ENCODE peak calls at places on chromosomes 1 and 21, in seven cellular contexts. One of them, this sample, is unnamed.

GRCh38 chr1:203342192-203342940 is 8.6 kb downstream of the FMOD start:
- DNase-seq in T-helper 2 cell: peak; percentile 33
- DNase-seq in activated T-cell treated with anti-CD3 and anti-CD28 coated beads for 1 hour: peak; percentile 47
- DNase-seq in stimulated activated CD8-positive, alpha-beta memory T cell treated with anti-CD3 and anti-CD28 coated beads, Interleukin-2, amount 100 ng/mL, for 48 hours: no peak
- DNase-seq in left cardiac atrium: peak; percentile 50
- DNase-seq in NCI-H2171: peak; percentile 39
- DNase-seq in HS-5: no peak
- DNase-seq in this sample: peak; percentile 32

GRCh38 chr1:41950820-41951219 is 32.1 kb upstream of the HIVEP3 start:
- DNase-seq in activated T-cell treated with anti-CD3 and anti-CD28 coated beads for 1 hour: no peak
- DNase-seq in T-helper 2 cell: peak; percentile 8
- DNase-seq in stimulated activated CD8-positive, alpha-beta memory T cell treated with anti-CD3 and anti-CD28 coated beads, Interleukin-2, amount 100 ng/mL, for 48 hours: no peak
- DNase-seq in NCI-H2171: no peak
- DNase-seq in HS-5: no peak
- DNase-seq in left cardiac atrium: no peak
- DNase-seq in this sample: no peak

GRCh38 chr1:174965006-174965971 is 34.5 kb upstream of the CACYBP start:
- DNase-seq in HS-5: no peak
- DNase-seq in NCI-H2171: no peak
- DNase-seq in T-helper 2 cell: peak; percentile 57
- DNase-seq in left cardiac atrium: no peak
- DNase-seq in activated T-cell treated with anti-CD3 and anti-CD28 coated beads for 1 hour: no peak
- DNase-seq in stimulated activated CD8-positive, alpha-beta memory T cell treated with anti-CD3 and anti-CD28 coated beads, Interleukin-2, amount 100 ng/mL, for 48 hours: no peak
- DNase-seq in this sample: no peak

GRCh38 chr1:69648486-69648885 is 80.8 kb downstream of the LRRC7 start:
- DNase-seq in T-helper 2 cell: no peak
- DNase-seq in activated T-cell treated with anti-CD3 and anti-CD28 coated beads for 1 hour: no peak
- DNase-seq in HS-5: no peak
- DNase-seq in left cardiac atrium: no peak
- DNase-seq in stimulated activated CD8-positive, alpha-beta memory T cell treated with anti-CD3 and anti-CD28 coated beads, Interleukin-2, amount 100 ng/mL, for 48 hours: no peak
- DNase-seq in NCI-H2171: no peak
- DNase-seq in this sample: peak; percentile 0

GRCh38 chr21:32826317-32827167 is 55.0 kb upstream of the PAXBP1 start:
- DNase-seq in activated T-cell treated with anti-CD3 and anti-CD28 coated beads for 1 hour: no peak
- DNase-seq in HS-5: no peak
- DNase-seq in T-helper 2 cell: peak; percentile 68
- DNase-seq in NCI-H2171: peak; percentile 21
- DNase-seq in left cardiac atrium: no peak
- DNase-seq in stimulated activated CD8-positive, alpha-beta memory T cell treated with anti-CD3 and anti-CD28 coated beads, Interleukin-2, amount 100 ng/mL, for 48 hours: no peak
- DNase-seq in this sample: peak; percentile 17

GRCh38 chr1:241240084-241240483 is 116.9 kb downstream of the RGS7 start:
- DNase-seq in NCI-H2171: no peak
- DNase-seq in T-helper 2 cell: no peak
- DNase-seq in left cardiac atrium: no peak
- DNase-seq in HS-5: no peak
- DNase-seq in activated T-cell treated with anti-CD3 and anti-CD28 coated beads for 1 hour: no peak
- DNase-seq in stimulated activated CD8-positive, alpha-beta memory T cell treated with anti-CD3 and anti-CD28 coated beads, Interleukin-2, amount 100 ng/mL, for 48 hours: no peak
- DNase-seq in this sample: no peak

GRCh38 chr1:26119892-26120608 is 8.4 kb downstream of the PDIK1L start:
- DNase-seq in T-helper 2 cell: no peak
- DNase-seq in left cardiac atrium: no peak
- DNase-seq in HS-5: no peak
- DNase-seq in activated T-cell treated with anti-CD3 and anti-CD28 coated beads for 1 hour: no peak
- DNase-seq in NCI-H2171: no peak
- DNase-seq in stimulated activated CD8-positive, alpha-beta memory T cell treated with anti-CD3 and anti-CD28 coated beads, Interleukin-2, amount 100 ng/mL, for 48 hours: no peak
- DNase-seq in this sample: no peak

GRCh38 chr1:217542837-217543236 is 88.1 kb downstream of the GPATCH2 start:
- DNase-seq in T-helper 2 cell: no peak
- DNase-seq in stimulated activated CD8-positive, alpha-beta memory T cell treated with anti-CD3 and anti-CD28 coated beads, Interleukin-2, amount 100 ng/mL, for 48 hours: no peak
- DNase-seq in NCI-H2171: no peak
- DNase-seq in HS-5: no peak
- DNase-seq in left cardiac atrium: no peak
- DNase-seq in activated T-cell treated with anti-CD3 and anti-CD28 coated beads for 1 hour: no peak
- DNase-seq in this sample: no peak

GRCh38 chr1:172421974-172422604 is 1.6 kb downstream of the C1orf105 start:
- DNase-seq in activated T-cell treated with anti-CD3 and anti-CD28 coated beads for 1 hour: no peak
- DNase-seq in stimulated activated CD8-positive, alpha-beta memory T cell treated with anti-CD3 and anti-CD28 coated beads, Interleukin-2, amount 100 ng/mL, for 48 hours: no peak
- DNase-seq in HS-5: no peak
- DNase-seq in T-helper 2 cell: no peak
- DNase-seq in NCI-H2171: no peak
- DNase-seq in left cardiac atrium: peak; percentile 33
- DNase-seq in this sample: no peak

GRCh38 chr1:193676996-193677569 is 490.7 kb upstream of the B3GALT2 start:
- DNase-seq in left cardiac atrium: no peak
- DNase-seq in NCI-H2171: no peak
- DNase-seq in T-helper 2 cell: no peak
- DNase-seq in stimulated activated CD8-positive, alpha-beta memory T cell treated with anti-CD3 and anti-CD28 coated beads, Interleukin-2, amount 100 ng/mL, for 48 hours: no peak
- DNase-seq in activated T-cell treated with anti-CD3 and anti-CD28 coated beads for 1 hour: no peak
- DNase-seq in HS-5: no peak
- DNase-seq in this sample: no peak

GRCh38 chr1:201164645-201165044 is 10.4 kb upstream of the TMEM9 start:
- DNase-seq in stimulated activated CD8-positive, alpha-beta memory T cell treated with anti-CD3 and anti-CD28 coated beads, Interleukin-2, amount 100 ng/mL, for 48 hours: no peak
- DNase-seq in activated T-cell treated with anti-CD3 and anti-CD28 coated beads for 1 hour: no peak
- DNase-seq in left cardiac atrium: no peak
- DNase-seq in T-helper 2 cell: no peak
- DNase-seq in HS-5: no peak
- DNase-seq in NCI-H2171: no peak
- DNase-seq in this sample: no peak

GRCh38 chr21:38386967-38387366 is 111.3 kb downstream of the ERG start:
- DNase-seq in HS-5: no peak
- DNase-seq in activated T-cell treated with anti-CD3 and anti-CD28 coated beads for 1 hour: no peak
- DNase-seq in NCI-H2171: no peak
- DNase-seq in stimulated activated CD8-positive, alpha-beta memory T cell treated with anti-CD3 and anti-CD28 coated beads, Interleukin-2, amount 100 ng/mL, for 48 hours: no peak
- DNase-seq in T-helper 2 cell: peak; percentile 96
- DNase-seq in left cardiac atrium: no peak
- DNase-seq in this sample: no peak

GRCh38 chr1:199129247-199129646 is 490.4 kb downstream of the PTPRC start:
- DNase-seq in left cardiac atrium: no peak
- DNase-seq in NCI-H2171: no peak
- DNase-seq in HS-5: no peak
- DNase-seq in stimulated activated CD8-positive, alpha-beta memory T cell treated with anti-CD3 and anti-CD28 coated beads, Interleukin-2, amount 100 ng/mL, for 48 hours: no peak
- DNase-seq in T-helper 2 cell: no peak
- DNase-seq in activated T-cell treated with anti-CD3 and anti-CD28 coated beads for 1 hour: no peak
- DNase-seq in this sample: no peak

This sample was measured in activated CD4-positive, alpha-beta T cell treated with anti-CD3 and anti-CD28 coated beads, Interleukin-2, amount 50 U/mL, for 4 hours.